ENCODE peak calls at places on chromosome 17, in five cellular contexts. F, P, K, M and B are unnamed samples.

GRCh38 chr17:73301359-73301758 is 10.4 kb downstream of the CDC42EP4 start:
- DNase-seq in P (no peak), F (no peak), K (no peak), M (no peak), B (no peak)

GRCh38 chr17:2075336-2076056 is 20.6 kb downstream of the HIC1 start:
- DNase-seq in M (peak; percentile 37), P (peak; percentile 58), F (no peak), K (no peak), B (peak; percentile 24)

GRCh38 chr17:73703216-73703615 is 59.0 kb upstream of the SDK2 start:
- DNase-seq in M (no peak), F (no peak), P (no peak), K (no peak), B (no peak)

GRCh38 chr17:6107791-6108190 is 37.6 kb downstream of the WSCD1 start:
- DNase-seq in K (no peak), M (no peak), P (no peak), F (no peak), B (no peak)

GRCh38 chr17:10156579-10157488 is 41.6 kb downstream of the GAS7 start:
- DNase-seq in F (no peak), P (no peak), K (no peak), M (no peak), B (peak; percentile 50)

GRCh38 chr17:37066322-37066905 is 117.7 kb downstream of the AATF start:
- DNase-seq in P (no peak), K (no peak), F (no peak), M (no peak), B (no peak)

GRCh38 chr17:75927286-75927922 is 13.4 kb downstream of the FBF1 start:
- DNase-seq in M (peak; percentile 9), F (peak; percentile 52), K (peak; percentile 81), P (no peak), B (peak; percentile 38)

GRCh38 chr17:76199466-76199865 is 40.8 kb downstream of the RNF157 start:
- DNase-seq in K (no peak), P (no peak), F (no peak), M (no peak), B (no peak)

GRCh38 chr17:77306790-77307478 is 166.2 kb downstream of the SEC14L1 start:
- DNase-seq in P (no peak), K (peak; percentile 59), M (no peak), F (peak; percentile 92), B (peak; percentile 61)

GRCh38 chr17:40345161-40346034 is 19.1 kb downstream of the GJD3 start:
- DNase-seq in K (peak; percentile 80), P (peak; percentile 32), F (peak; percentile 84), M (peak; percentile 61), B (peak; percentile 94)

GRCh38 chr17:39927928-39928867 is 666 bp downstream of the LRRC3C start:
- DNase-seq in P (no peak), F (peak; percentile 72), K (peak; percentile 44), M (no peak), B (peak; percentile 54)

GRCh38 chr17:32297424-32297823 is 31.8 kb downstream of the RHBDL3 start:
- DNase-seq in P (no peak), K (no peak), F (no peak), M (no peak), B (no peak)

GRCh38 chr17:1122681-1123396 is 56.9 kb downstream of the ABR start:
- DNase-seq in P (peak; percentile 74), M (peak; percentile 68), K (peak; percentile 80), F (peak; percentile 53), B (peak; percentile 97)

GRCh38 chr17:64200080-64201042 is 62.7 kb downstream of the TEX2 start:
- DNase-seq in P (no peak), M (no peak), K (no peak), F (no peak), B (no peak)

GRCh38 chr17:32006957-32007462 is at the start of gene LRRC37B:
- DNase-seq in P (peak; percentile 75), K (peak; percentile 83), F (peak; percentile 68), M (peak; percentile 76), B (peak; percentile 94)

GRCh38 chr17:74165811-74166365 is 37.6 kb upstream of the RPL38 start:
- DNase-seq in K (no peak), M (no peak), F (no peak), P (no peak), B (no peak)

GRCh38 chr17:27793168-27793905 is 7.0 kb downstream of the NOS2 start:
- DNase-seq in F (no peak), K (peak; percentile 68), M (peak; percentile 8), P (no peak), B (peak; percentile 54)

GRCh38 chr17:67243284-67243683 is 1.7 kb downstream of the HELZ start:
- DNase-seq in K (no peak), F (no peak), M (no peak), P (no peak), B (no peak)
- H3K9ac ChIP-seq in K (no peak overlapping the region), F (peak overlapping the region; percentile 98), M (no peak overlapping the region), P (no peak overlapping the region), B (no peak overlapping the region)

GRCh38 chr17:50184057-50184456 is 17.4 kb downstream of the COL1A1 start:
- DNase-seq in P (no peak), K (peak; percentile 33), F (no peak), M (no peak), B (no peak)
- TF ChIP-seq CTCF in P (peak; percentile 23), K (no peak), F (no peak), M (no peak), B (no peak)

DNA sequence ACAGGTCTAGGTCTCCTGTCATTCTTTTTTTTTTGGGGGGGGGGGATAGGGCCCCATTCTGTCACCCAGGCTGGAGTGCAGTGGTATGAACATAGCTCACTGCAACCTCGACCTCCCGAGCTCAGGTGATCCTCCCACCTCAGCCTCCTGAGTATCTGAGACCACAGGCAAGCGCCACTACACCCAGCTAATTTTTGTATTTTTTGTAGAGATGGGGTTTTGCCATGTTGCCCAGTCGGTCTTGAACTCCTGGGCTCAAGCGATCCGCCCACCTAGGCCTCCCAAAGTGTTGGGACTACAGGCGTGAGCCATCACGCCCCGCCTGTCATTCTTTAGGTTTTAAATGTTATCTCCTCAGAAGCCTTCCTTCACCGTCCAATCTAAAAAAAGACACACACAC is 762 bp downstream of the MRPL27 start:
- DNase-seq in M (no peak), F (no peak), K (no peak), P (no peak), B (no peak)
- H3K4me1 ChIP-seq in M (peaks cover 13% of the 10 kb centered on the region), F (peaks cover 29% of the 10 kb centered on the region), K (peaks cover 8% of the 10 kb centered on the region), P (peaks cover 14% of the 10 kb centered on the region), B (peaks cover 12% of the 10 kb centered on the region)

GRCh38 chr17:38702166-38702899 is 2.7 kb upstream of the MLLT6 start:
- DNase-seq in P (peak; percentile 79), F (peak; percentile 86), K (peak; percentile 78), M (peak; percentile 88), B (peak; percentile 92)

GRCh38 chr17:38705523-38705802 is 390 bp downstream of the MLLT6 start:
- DNase-seq in K (peak; percentile 83), P (no peak), M (no peak), F (no peak), B (no peak)

GRCh38 chr17:38702900-38703741 is 2.0 kb upstream of the MLLT6 start:
- DNase-seq in M (no peak), P (peak; percentile 14), K (no peak), F (no peak), B (peak; percentile 50)

GRCh38 chr17:38704645-38705522 is at the start of gene MLLT6:
- DNase-seq in P (peak; percentile 63), K (peak; percentile 80), F (peak; percentile 64), M (peak; percentile 69), B (peak; percentile 76)

DNA sequence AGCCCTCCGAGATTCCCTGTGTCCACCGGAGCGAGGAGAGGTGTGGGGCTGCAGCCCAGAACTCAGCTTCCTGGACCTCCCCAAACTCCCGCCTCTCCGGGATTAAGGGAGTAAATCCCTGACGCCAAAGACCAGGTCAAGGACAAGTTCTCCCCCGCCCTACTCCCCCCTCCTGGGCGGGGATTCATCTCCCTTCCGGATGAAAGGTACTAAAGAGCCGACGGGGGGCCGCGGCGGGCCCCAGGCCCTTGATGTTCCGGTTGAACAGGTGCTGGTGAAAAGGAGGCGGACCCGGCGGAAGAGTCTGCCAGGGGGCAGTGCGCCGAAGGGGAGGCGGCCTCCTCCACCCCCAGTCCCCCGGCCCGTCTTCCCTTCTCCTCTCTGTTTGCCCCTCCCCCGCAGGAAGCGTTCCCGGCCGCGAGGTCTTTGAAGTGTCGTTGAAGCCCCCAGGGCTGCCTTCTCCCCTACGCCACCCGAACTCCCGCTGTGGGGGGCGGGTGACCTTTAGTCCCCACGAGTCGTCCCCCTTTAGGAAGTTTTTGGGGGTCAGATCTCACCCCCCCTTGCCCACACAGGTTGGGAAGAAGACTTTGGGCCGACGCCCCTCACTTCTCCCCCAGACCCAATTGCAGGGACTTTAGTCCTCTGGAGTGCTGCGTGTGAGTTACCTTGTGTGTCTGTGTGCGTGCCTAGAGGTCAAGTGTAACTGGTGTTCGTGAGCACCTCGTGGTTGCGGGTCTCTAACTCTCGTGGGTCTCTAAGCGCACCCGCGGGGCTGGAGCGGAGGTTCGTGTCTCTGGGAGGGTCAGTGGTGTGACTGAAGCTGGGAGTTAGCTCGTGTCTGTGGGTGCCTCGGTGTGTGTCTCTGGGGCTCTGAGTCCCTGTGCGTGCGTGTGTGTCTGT is 1.1 kb upstream of the MLLT6 start:
- DNase-seq in P (peak; percentile 88), K (peak; percentile 86), F (peak; percentile 100), M (no peak), B (peak; percentile 93)
- H3K9ac ChIP-seq in P (peak overlapping the region; percentile 80), K (peak overlapping the region; percentile 95), F (peak overlapping the region; percentile 100), M (no peak overlapping the region), B (peak overlapping the region; percentile 99)

GRCh38 chr17:55708575-55708974 is 14.1 kb downstream of the TMEM100 start:
- DNase-seq in P (no peak), F (no peak), M (no peak), K (no peak), B (no peak)
- TF ChIP-seq CTCF in P (no peak), F (no peak), M (no peak), K (no peak), B (no peak)

DNA sequence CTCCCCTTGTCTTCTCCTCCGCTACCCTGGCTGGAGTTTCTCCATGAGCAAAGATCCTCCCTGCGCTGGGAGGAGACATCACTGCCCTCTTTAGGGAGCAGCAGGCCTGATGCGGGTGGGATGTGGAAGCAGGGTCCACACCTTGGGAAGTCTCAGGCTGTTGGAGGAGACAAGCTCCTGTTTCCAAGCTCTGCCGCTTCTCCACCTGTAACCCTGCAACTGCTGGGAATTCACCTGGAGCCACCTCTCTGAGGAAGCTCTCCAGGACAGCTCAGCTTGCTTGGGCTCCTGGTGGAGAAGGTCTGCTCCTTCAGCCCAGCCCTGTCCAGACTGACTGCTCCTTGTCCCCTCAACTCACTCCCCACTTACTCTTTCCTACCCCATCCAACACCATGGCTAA is 14.8 kb upstream of the C17orf107 start:
- DNase-seq in P (no peak), K (no peak), F (no peak), M (no peak), B (no peak)
- H3K4me1 ChIP-seq in P (no peaks in the 10 kb centered on the region), K (no peaks in the 10 kb centered on the region), F (no peaks in the 10 kb centered on the region), M (peaks cover 5% of the 10 kb centered on the region), B (no peaks in the 10 kb centered on the region)

DNA sequence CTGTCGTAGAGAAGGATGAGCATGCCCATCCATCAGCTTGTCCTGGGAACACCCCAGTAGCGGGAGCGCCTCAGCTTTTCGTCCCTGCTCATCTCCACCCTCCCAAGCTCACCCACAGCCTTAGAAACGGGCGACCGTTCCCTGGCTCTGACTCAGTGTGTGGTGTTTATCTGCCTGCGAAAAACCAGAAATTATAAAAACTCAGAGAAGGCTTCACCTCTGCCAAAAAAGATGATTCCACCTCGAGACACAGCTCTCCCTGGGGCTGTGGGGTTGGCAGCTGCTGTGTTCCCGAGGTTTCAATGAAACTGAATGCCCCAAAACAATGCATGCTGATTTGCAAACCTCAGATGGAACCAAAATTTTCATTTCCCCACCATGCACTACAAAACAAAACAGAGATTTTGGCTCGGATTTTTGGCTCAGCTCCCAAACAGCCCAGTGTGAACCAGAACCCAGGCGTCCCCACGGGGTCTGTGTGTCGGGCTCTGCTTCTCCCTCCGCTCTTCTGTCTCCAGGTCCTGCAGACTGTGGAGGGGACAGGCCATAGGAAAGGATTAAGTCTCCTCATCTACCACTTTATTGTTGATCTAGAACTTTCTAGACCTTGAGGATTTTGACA is 62.4 kb upstream of the MED9 start:
- DNase-seq in M (peak; percentile 82), P (peak; percentile 70), K (no peak), F (no peak), B (no peak)
- H3K9ac ChIP-seq in M (peak overlapping the region; percentile 86), P (peak overlapping the region; percentile 64), K (no peak overlapping the region), F (no peak overlapping the region), B (no peak overlapping the region)